ENCODE peak calls at places on chromosomes 1 and 21, in nine cellular contexts. S is GM12891, C is erythroblast, L is H54, R is GM12878, W is GM12892, V is Peyer's patch, X is A549, E is K562. A is an unnamed sample.

GRCh38 chr1:56135069-56135863 is 444.1 kb downstream of the PLPP3 start:
- DNase-seq in S (no peak), C (no peak), L (no peak), R (no peak), W (no peak), V (no peak), X (no peak), E (no peak), A (no peak)

GRCh38 chr1:16120411-16120810 is 35.5 kb downstream of the EPHA2 start:
- DNase-seq in S (no peak), C (no peak), L (no peak), R (no peak), W (no peak), V (no peak), X (no peak), E (peak; percentile 41), A (no peak)

GRCh38 chr21:26115346-26115745 is 55.2 kb downstream of the APP start:
- DNase-seq in S (no peak), C (no peak), L (no peak), R (no peak), W (no peak), V (no peak), X (no peak), E (no peak), A (no peak)

GRCh38 chr1:114094675-114095074 is 59.0 kb downstream of the SYT6 start:
- DNase-seq in S (no peak), C (no peak), L (no peak), R (no peak), W (no peak), V (no peak), X (no peak), E (no peak), A (no peak)

GRCh38 chr1:203557958-203558760 is 64.2 kb downstream of the OPTC start:
- DNase-seq in S (no peak), C (no peak), L (peak; percentile 67), R (no peak), W (no peak), V (no peak), X (peak; percentile 65), E (no peak), A (peak; percentile 58)

GRCh38 chr1:63593887-63594617 is 841 bp downstream of the PGM1 start:
- DNase-seq in S (peak; percentile 42), C (peak; percentile 45), L (peak; percentile 61), R (peak; percentile 33), W (peak; percentile 41), V (peak; percentile 76), X (peak; percentile 36), E (peak; percentile 16), A (peak; percentile 61)

GRCh38 chr1:210123924-210124589 is 108.5 kb upstream of the SERTAD4 start:
- DNase-seq in S (no peak), C (no peak), L (peak; percentile 19), R (no peak), W (no peak), V (no peak), X (peak; percentile 39), E (no peak), A (no peak)

GRCh38 chr1:15100369-15101111 is 53.0 kb upstream of the TMEM51 start:
- DNase-seq in S (peak; percentile 73), C (peak; percentile 29), L (peak; percentile 45), R (no peak), W (peak; percentile 62), V (no peak), X (peak; percentile 38), E (peak; percentile 64), A (no peak)

GRCh38 chr1:165717918-165718515 is 19.7 kb upstream of the ALDH9A1 start:
- DNase-seq in S (peak; percentile 29), C (peak; percentile 72), L (peak; percentile 31), R (no peak), W (peak; percentile 16), V (peak; percentile 40), X (peak; percentile 62), E (peak; percentile 77), A (no peak)

GRCh38 chr1:160078392-160079195 is 2.7 kb upstream of the KCNJ9 start:
- DNase-seq in S (peak; percentile 61), C (peak; percentile 57), L (peak; percentile 94), R (no peak), W (peak; percentile 56), V (peak; percentile 30), X (peak; percentile 51), E (peak; percentile 67), A (no peak)

GRCh38 chr1:3067671-3068399 is 1.2 kb upstream of the PRDM16 start:
- DNase-seq in S (no peak), C (no peak), L (no peak), R (no peak), W (no peak), V (no peak), X (no peak), E (no peak), A (peak; percentile 82)

DNA sequence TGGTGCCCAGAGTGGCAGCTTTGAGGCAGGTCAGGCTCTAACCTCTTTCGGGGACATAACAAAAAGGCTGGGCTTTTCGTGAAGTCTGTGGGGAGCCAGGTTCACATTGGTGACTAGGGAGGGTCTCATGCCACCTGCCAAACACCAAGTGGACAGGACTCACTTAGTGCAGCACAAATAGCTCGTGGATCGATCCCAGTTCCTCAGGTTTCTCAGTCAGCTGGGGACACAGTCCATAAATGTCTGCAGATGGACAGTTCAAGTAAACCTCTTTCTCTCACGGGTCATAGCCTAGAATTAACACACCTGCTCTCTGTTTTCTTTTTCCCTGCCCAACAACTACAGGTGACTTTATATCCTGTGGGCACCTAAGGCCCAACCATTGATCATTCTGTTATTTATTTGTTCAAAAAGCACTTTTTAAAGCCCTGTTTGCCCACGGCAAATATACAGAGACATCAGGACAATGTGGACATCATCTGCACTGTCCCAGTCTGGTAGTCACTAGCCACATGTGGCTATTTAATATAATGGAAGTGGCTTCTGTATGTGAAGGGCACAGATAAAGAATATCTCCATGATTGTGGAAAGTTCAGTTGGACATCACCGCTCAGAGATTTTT is 53.5 kb downstream of the CAPN2 start:
- DNase-seq in S (no peak), C (no peak), L (no peak), R (no peak), W (no peak), V (no peak), X (no peak), E (no peak), A (peak; percentile 57)
- TF ChIP-seq POLR2A in S (no peak), C (no peak), L (no peak), R (no peak), W (no peak), V (no peak), X (no peak), E (no peak), A (no peak)

GRCh38 chr1:9238550-9238949 is 4.0 kb downstream of the H6PD start:
- DNase-seq in S (no peak), C (no peak), L (no peak), R (no peak), W (no peak), V (no peak), X (no peak), E (no peak), A (no peak)

GRCh38 chr1:9235560-9235959 is 986 bp downstream of the H6PD start:
- DNase-seq in S (no peak), C (no peak), L (no peak), R (no peak), W (no peak), V (no peak), X (no peak), E (no peak), A (no peak)

GRCh38 chr1:9239622-9240401 is 5.2 kb downstream of the H6PD start:
- DNase-seq in S (peak; percentile 72), C (no peak), L (peak; percentile 61), R (no peak), W (peak; percentile 53), V (peak; percentile 72), X (no peak), E (peak; percentile 18), A (no peak)

GRCh38 chr1:9235123-9235513 is 544 bp downstream of the H6PD start:
- DNase-seq in S (no peak), C (no peak), L (peak; percentile 68), R (no peak), W (no peak), V (no peak), X (peak; percentile 56), E (no peak), A (no peak)

DNA sequence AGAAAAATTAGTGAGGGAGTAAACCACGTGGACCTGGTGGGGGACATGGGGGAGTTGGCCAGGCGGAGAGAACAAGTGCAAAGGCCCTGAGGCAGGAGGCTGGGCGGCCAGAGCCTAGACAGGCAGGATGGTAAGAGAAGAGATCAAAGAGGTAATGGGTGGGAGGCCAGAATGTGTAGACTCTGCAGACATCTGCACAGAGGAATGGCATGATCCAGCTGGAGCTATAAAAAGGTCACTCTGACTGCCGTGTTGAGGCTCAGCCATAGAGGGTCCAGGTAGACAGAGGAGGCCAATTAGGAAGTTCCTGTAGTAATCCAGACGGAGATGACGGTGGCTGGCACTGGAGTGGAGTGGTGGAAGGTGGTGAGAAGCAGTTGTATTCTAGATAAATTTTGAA is 3.6 kb downstream of the H6PD start:
- DNase-seq in S (no peak), C (no peak), L (no peak), R (no peak), W (no peak), V (no peak), X (no peak), E (no peak), A (no peak)
- TF ChIP-seq POLR2A in S (no peak), C (no peak), L (no peak), R (no peak), W (no peak), V (no peak), X (no peak), E (no peak), A (no peak)

DNA sequence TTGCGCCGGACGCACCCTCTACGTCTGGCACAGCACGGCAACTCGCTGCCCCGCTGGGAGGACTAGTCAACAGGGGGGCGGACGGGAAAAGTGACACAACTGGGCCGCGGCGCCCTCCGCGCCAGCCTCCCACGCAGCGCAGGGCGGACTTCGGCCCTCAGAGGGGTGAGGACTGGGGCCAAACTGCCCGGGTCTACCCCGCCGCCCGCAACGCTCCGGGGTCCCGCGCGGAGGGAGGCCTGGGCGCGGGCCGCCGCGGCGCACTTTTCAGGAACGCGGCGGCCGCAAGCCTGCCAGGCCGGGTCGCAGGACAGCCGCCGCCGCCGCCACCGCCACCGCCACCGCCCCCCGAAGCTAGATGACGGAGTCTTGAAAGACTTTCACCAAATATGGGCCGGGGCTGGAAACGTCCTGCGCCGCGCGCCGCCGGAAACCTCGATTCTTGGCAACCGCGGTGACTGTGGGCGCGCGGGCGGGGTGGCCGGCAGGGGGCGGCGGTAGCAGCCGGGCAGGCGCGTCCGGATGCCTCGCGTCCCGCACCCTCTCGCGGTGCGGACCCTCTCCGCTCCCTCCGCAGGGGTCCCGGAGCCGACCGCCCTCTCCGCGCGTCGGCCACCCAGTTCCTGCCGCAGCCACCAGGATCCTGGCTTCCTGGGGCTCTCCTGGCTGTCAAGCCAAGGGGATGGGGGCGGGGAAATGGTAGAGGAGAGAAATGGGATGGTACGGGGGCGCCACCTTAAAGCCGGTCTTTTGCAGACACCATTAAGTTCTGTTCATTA is 3.7 kb upstream of the CCN1 start:
- DNase-seq in S (peak; percentile 68), C (peak; percentile 82), L (no peak), R (no peak), W (peak; percentile 58), V (peak; percentile 34), X (peak; percentile 43), E (peak; percentile 82), A (peak; percentile 97)
- TF ChIP-seq POLR2A in S (no peak), C (no peak), L (peak; percentile 71), R (peak; percentile 60), W (no peak), V (peak; percentile 34), X (peak; percentile 34), E (peak; percentile 62), A (no peak)

DNA sequence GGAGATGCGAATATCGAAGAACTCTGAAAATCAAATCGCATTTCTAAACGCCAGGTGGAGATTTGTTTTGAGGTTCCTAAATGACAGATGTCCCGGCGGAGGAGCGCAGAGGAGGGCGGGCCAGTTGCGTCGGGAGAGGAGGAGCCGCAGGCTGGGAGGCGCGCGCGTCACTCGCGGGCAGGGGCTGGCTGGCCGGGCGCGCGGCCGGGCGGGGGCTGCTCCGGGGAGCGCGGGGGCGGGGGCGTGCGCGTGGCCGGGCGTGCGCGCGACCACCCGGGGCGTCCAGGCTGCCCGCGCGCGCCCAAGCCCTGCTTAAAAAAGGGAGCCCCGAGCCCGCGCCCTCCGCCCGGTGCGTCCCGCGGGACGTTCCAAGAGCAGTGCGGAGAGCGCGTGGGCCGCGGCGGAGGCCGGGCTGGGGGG is 47.3 kb downstream of the H3-3A start:
- DNase-seq in S (peak; percentile 94), C (peak; percentile 79), L (peak; percentile 91), R (no peak), W (peak; percentile 97), V (peak; percentile 89), X (peak; percentile 96), E (peak; percentile 93), A (peak; percentile 98)
- TF ChIP-seq POLR2A in S (no peak), C (no peak), L (peak; percentile 47), R (peak; percentile 13), W (no peak), V (no peak), X (peak; percentile 60), E (no peak), A (no peak)